ENCODE peak calls at places on chromosomes 16 and 17, in four cellular contexts. Y is fibroblast of lung, X is HCT116, I is neural progenitor cell. M is an unnamed sample.

GRCh38 chr16:48272837-48273421 is 25.6 kb upstream of the ABCC11 start:
- DNase-seq in Y (peak), X (no peak), I (no peak), M (no peak)

GRCh38 chr17:6574689-6575595 is 18.6 kb upstream of the PITPNM3 start:
- DNase-seq in Y (peak), X (no peak), I (peak), M (no peak)

GRCh38 chr16:55667753-55668152 is 12.0 kb downstream of the SLC6A2 start:
- DNase-seq in Y (no peak), X (no peak), I (no peak), M (no peak)

GRCh38 chr17:80254396-80255241 is 6.0 kb upstream of the RNF213 start:
- DNase-seq in Y (peak), X (peak), I (no peak), M (peak)

GRCh38 chr17:50677851-50678375 is 29.8 kb downstream of the ANKRD40 start:
- DNase-seq in Y (no peak), X (no peak), I (no peak), M (no peak)

GRCh38 chr16:51156836-51157235 is 5.8 kb upstream of the SALL1 start:
- DNase-seq in Y (peak), X (no peak), I (no peak), M (no peak)

GRCh38 chr16:4608704-4608980 is 6.0 kb downstream of the UBALD1 start:
- DNase-seq in Y (no peak), X (no peak), I (no peak), M (no peak)

GRCh38 chr17:81294512-81295030 is 536 bp downstream of the SLC38A10 start:
- DNase-seq in Y (peak), X (no peak), I (peak), M (peak)

GRCh38 chr17:7550359-7550758 is 1.5 kb downstream of the TNFSF12 start:
- DNase-seq in Y (no peak), X (no peak), I (no peak), M (no peak)

GRCh38 chr17:20315821-20316220 is 151.5 kb downstream of the LGALS9B start:
- DNase-seq in Y (peak), X (no peak), I (no peak), M (no peak)
- H3K9ac ChIP-seq in Y (no peak), X (no peak), I (no peak), M (no peak)

GRCh38 chr17:64155751-64156544 is 26.0 kb upstream of the ERN1 start:
- DNase-seq in Y (peak), X (no peak), I (peak), M (peak)

GRCh38 chr17:64152428-64153125 is 22.6 kb upstream of the ERN1 start:
- DNase-seq in Y (no peak), X (no peak), I (no peak), M (no peak)

GRCh38 chr17:64155090-64155630 is 25.2 kb upstream of the ERN1 start:
- DNase-seq in Y (no peak), X (no peak), I (no peak), M (no peak)

GRCh38 chr17:64153565-64153964 is 23.6 kb upstream of the ERN1 start:
- DNase-seq in Y (no peak), X (no peak), I (no peak), M (no peak)

DNA sequence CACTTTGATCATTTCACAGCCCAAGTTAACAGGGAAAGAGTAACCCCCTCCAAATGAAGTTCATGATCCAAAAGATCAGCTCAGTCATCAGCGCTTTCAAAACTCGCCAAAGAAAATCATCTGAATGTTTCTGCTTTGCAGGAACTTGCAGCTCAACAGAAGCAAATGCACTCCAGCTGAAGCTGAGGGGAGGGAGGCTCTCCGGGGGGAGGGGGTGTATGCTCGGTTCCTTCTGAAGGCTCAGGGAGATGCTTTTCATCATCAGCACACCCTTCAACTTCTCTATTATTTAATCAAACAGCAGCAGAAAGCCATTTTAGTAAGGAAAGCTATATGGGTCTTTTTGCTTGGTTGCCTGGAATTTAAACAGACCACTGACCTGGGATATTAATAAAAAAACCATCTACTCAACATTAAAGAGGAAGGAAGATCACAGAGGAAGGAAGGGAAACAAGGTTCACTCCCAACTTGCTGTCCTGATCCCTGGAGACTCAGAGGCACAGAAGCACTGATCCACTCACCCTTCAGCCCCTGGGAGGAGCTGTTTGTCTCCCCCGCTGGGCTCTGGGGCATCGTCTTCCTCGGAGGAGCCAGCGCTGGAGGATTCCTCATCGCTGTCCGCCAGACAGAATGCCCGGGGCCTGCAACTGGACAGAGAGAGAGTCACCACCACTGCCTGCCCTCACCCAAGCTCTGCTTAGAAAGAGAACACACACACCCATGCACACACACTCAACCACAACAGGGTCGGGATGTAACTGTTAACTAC is 24.6 kb upstream of the ERN1 start:
- DNase-seq in Y (no peak), X (no peak), I (peak), M (no peak)
- TF ChIP-seq CTCF in Y (no peak), X (no peak), I (no peak), M (no peak)

GRCh38 chr16:56929639-56930038 is 2.3 kb upstream of the HERPUD1 start:
- DNase-seq in Y (no peak), X (no peak), I (no peak), M (no peak)
- H3K9ac ChIP-seq in Y (no peak), X (no peak), I (no peak), M (no peak)

DNA sequence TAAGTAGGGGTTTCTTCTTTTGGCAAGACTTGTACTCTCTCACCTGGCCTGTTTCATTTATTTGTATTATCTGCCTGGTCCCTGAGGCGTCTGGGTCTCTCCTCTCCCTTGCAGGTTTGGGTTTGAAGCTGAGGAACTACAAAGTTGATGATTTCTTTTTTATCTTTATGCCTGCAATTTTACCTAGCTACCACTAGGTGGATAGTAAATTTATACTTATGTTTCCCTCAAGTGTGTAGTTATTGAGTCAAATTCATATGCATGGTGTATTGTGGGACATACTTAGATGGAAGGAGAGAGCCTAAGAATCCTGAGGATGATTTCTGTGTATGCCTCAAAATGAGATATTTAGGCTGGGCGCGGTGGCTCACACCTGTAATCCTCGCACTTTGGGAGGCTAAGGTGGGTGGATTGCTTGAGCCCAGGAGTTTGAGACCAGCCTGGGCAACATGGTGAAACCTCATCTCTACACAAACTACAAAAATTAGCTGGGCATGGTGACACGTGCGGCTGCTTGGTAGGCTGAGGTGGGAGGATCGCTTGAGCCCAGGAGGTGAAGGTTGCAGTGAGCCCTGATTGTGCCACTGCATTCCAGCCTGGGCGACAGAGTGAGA is 13.6 kb downstream of the TMEM98 start:
- DNase-seq in Y (no peak), X (no peak), I (no peak), M (no peak)
- TF ChIP-seq CTCF in Y (peak), X (no peak), I (peak), M (peak)

GRCh38 chr17:19457830-19458271 is 46.8 kb downstream of the RNF112 start:
- DNase-seq in Y (no peak), X (no peak), I (peak), M (no peak)

GRCh38 chr17:19453296-19453695 is 42.3 kb downstream of the RNF112 start:
- DNase-seq in Y (no peak), X (no peak), I (no peak), M (no peak)

GRCh38 chr17:19454074-19454473 is 43.0 kb downstream of the RNF112 start:
- DNase-seq in Y (no peak), X (no peak), I (no peak), M (no peak)

GRCh38 chr17:19457046-19457445 is 46.0 kb downstream of the RNF112 start:
- DNase-seq in Y (no peak), X (no peak), I (no peak), M (no peak)

DNA sequence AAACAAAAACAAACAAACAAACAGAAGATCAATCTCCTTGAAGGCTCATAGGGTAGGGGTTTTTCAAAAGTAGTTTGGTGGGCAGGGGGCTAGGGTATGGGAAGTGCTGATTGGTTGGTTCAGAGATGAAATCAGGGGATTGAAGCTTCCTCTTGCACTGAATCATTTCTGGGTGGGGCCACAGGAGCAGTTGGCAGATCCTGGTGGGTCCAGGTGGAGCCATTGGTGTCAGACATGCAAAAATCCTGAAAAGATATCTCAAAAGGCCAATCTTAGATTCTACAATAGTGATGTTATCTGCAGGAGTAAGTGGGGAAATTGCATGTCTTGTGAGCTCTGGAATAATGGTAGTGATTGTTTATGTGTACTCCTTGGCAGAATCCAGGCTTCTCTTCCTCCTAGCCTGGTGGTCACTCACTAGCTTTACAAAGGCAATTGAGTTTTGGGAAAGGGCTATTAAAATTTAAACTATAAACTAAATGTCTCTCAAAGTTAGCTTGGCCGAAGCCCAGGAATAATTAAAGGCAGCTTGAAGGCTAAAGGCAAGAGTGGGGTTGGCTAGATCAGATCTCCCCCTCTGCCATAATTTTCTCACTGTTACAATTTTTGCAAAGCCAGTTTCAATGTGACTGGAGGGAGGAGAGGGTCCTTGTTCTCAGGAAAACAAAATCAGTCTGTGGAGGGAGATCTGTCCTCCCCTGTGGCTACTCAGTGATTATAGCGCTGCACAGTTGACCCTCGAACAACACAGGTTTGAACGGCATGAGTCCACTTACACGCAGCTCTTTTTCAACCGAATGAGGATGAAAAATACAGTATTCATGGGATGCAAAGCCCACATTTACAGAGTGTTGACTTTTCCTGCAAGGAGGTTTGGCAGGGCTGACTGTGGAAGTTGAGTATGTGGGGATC is 45.2 kb downstream of the RNF112 start:
- DNase-seq in Y (no peak), X (no peak), I (no peak), M (no peak)
- H3K9ac ChIP-seq in Y (no peak), X (no peak), I (no peak), M (no peak)

DNA sequence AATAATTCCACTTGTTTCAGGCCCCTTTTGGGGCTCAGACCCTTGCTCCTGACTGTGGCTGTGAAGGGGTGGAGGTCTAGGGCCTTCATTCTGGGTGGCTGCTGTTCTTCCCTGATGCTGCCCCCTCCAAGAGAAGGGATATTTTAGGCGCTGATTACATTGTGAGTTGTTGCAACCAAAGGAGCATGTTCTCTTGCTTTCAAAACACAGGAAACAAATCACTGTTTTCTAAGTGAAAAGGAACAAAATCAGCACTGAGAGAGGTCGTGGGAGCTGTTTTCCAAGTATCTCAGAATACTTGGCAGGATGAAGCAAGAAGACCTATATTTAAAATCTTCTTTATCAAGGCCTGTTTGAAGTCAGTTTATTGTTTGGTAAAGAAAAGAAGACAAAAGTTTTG is 25.3 kb upstream of the SEC14L1 start:
- DNase-seq in Y (no peak), X (no peak), I (no peak), M (no peak)
- TF ChIP-seq CTCF in Y (no peak), X (no peak), I (no peak), M (no peak)

GRCh38 chr17:35760587-35760986 is at the start of gene C17orf50:
- DNase-seq in Y (no peak), X (no peak), I (no peak), M (no peak)
- H3K9ac ChIP-seq in Y (no peak), X (no peak), I (no peak), M (no peak)

GRCh38 chr17:21360048-21360447 is 16.1 kb upstream of the KCNJ12 start:
- DNase-seq in Y (no peak), X (no peak), I (no peak), M (no peak)
- TF ChIP-seq CTCF in Y (no peak), X (no peak), I (no peak), M (no peak)